ENCODE peak calls at places on chromosomes 7 and 10, in six cellular contexts. One of them, this sample, is unnamed.
A peak's percentile ranks its signal among the peaks of the same experiment; 100 is the strongest.

GRCh38 chr7:134593530-134594392 is 44.9 kb downstream of the AKR1B15 start:
- DNase-seq in BJ: peak; percentile 88
- DNase-seq in lower lobe of right lung: peak; percentile 48
- DNase-seq in Panc1: no peak
- DNase-seq in left ventricle myocardium inferior: peak; percentile 76
- DNase-seq in left lung: no peak
- DNase-seq in this sample: no peak

GRCh38 chr10:125158528-125159485 is 1.6 kb downstream of the CTBP2 start:
- DNase-seq in left lung: peak; percentile 91
- DNase-seq in left ventricle myocardium inferior: peak; percentile 71
- DNase-seq in lower lobe of right lung: peak; percentile 76
- DNase-seq in BJ: no peak
- DNase-seq in Panc1: no peak
- DNase-seq in this sample: no peak

GRCh38 chr7:36287371-36288241 is 102.1 kb upstream of the ANLN start:
- DNase-seq in Panc1: peak; percentile 78
- DNase-seq in left lung: no peak
- DNase-seq in BJ: no peak
- DNase-seq in lower lobe of right lung: no peak
- DNase-seq in left ventricle myocardium inferior: no peak
- DNase-seq in this sample: peak; percentile 27

GRCh38 chr10:21260793-21261149 is 264.7 kb downstream of the SKIDA1 start:
- DNase-seq in BJ: no peak
- DNase-seq in Panc1: no peak
- DNase-seq in lower lobe of right lung: no peak
- DNase-seq in left lung: no peak
- DNase-seq in left ventricle myocardium inferior: no peak
- DNase-seq in this sample: no peak

GRCh38 chr10:35638116-35638515 is 4.0 kb downstream of the FZD8 start:
- DNase-seq in BJ: no peak
- DNase-seq in Panc1: no peak
- DNase-seq in left lung: no peak
- DNase-seq in left ventricle myocardium inferior: no peak
- DNase-seq in lower lobe of right lung: no peak
- DNase-seq in this sample: no peak

GRCh38 chr10:30786131-30786530 is 156.6 kb upstream of the LYZL2 start:
- DNase-seq in lower lobe of right lung: no peak
- DNase-seq in left ventricle myocardium inferior: no peak
- DNase-seq in left lung: no peak
- DNase-seq in BJ: no peak
- DNase-seq in Panc1: no peak
- DNase-seq in this sample: no peak

GRCh38 chr10:18424200-18424599 is 227.2 kb downstream of the NSUN6 start:
- DNase-seq in BJ: no peak
- DNase-seq in Panc1: no peak
- DNase-seq in left ventricle myocardium inferior: no peak
- DNase-seq in left lung: no peak
- DNase-seq in lower lobe of right lung: no peak
- DNase-seq in this sample: no peak

GRCh38 chr7:116628971-116629586 is 42.9 kb upstream of the MET start:
- DNase-seq in Panc1: peak; percentile 43
- DNase-seq in BJ: no peak
- DNase-seq in left lung: no peak
- DNase-seq in left ventricle myocardium inferior: no peak
- DNase-seq in lower lobe of right lung: no peak
- DNase-seq in this sample: no peak

GRCh38 chr7:148264933-148265557 is 325.5 kb upstream of the C7orf33 start:
- DNase-seq in BJ: no peak
- DNase-seq in lower lobe of right lung: no peak
- DNase-seq in Panc1: peak; percentile 25
- DNase-seq in left lung: no peak
- DNase-seq in left ventricle myocardium inferior: no peak
- DNase-seq in this sample: no peak

GRCh38 chr7:21912305-21912704 is 33.4 kb downstream of the CDCA7L start:
- DNase-seq in lower lobe of right lung: no peak
- DNase-seq in Panc1: no peak
- DNase-seq in left ventricle myocardium inferior: peak; percentile 58
- DNase-seq in BJ: peak; percentile 71
- DNase-seq in left lung: no peak
- DNase-seq in this sample: no peak

GRCh38 chr10:119620241-119620753 is 23.5 kb upstream of the TIAL1 start:
- DNase-seq in BJ: no peak
- DNase-seq in left lung: no peak
- DNase-seq in Panc1: no peak
- DNase-seq in left ventricle myocardium inferior: no peak
- DNase-seq in lower lobe of right lung: no peak
- DNase-seq in this sample: no peak

GRCh38 chr10:11760151-11760550 is 18.0 kb downstream of the ECHDC3 start:
- DNase-seq in Panc1: no peak
- DNase-seq in BJ: no peak
- DNase-seq in left ventricle myocardium inferior: no peak
- DNase-seq in left lung: no peak
- DNase-seq in lower lobe of right lung: no peak
- DNase-seq in this sample: no peak

GRCh38 chr7:69757990-69758430 is 159.7 kb downstream of the AUTS2 start:
- DNase-seq in Panc1: no peak
- DNase-seq in left lung: no peak
- DNase-seq in lower lobe of right lung: no peak
- DNase-seq in left ventricle myocardium inferior: no peak
- DNase-seq in BJ: no peak
- DNase-seq in this sample: no peak

GRCh38 chr7:20796565-20796964 is 9.9 kb upstream of the SP8 start:
- DNase-seq in Panc1: no peak
- DNase-seq in BJ: no peak
- DNase-seq in lower lobe of right lung: no peak
- DNase-seq in left ventricle myocardium inferior: no peak
- DNase-seq in left lung: no peak
- DNase-seq in this sample: no peak

GRCh38 chr7:55113760-55114541 is 95.1 kb downstream of the EGFR start:
- DNase-seq in BJ: no peak
- DNase-seq in left lung: no peak
- DNase-seq in lower lobe of right lung: no peak
- DNase-seq in left ventricle myocardium inferior: no peak
- DNase-seq in Panc1: no peak
- DNase-seq in this sample: no peak

GRCh38 chr7:96976106-96976505 is 29.2 kb upstream of the DLX6 start:
- DNase-seq in lower lobe of right lung: no peak
- DNase-seq in BJ: no peak
- DNase-seq in left ventricle myocardium inferior: no peak
- DNase-seq in left lung: no peak
- DNase-seq in Panc1: no peak
- DNase-seq in this sample: no peak

GRCh38 chr10:132779850-132780249 is 6.1 kb downstream of the NKX6-2 start:
- DNase-seq in Panc1: no peak
- DNase-seq in left ventricle myocardium inferior: no peak
- DNase-seq in left lung: no peak
- DNase-seq in BJ: no peak
- DNase-seq in lower lobe of right lung: no peak
- DNase-seq in this sample: no peak

GRCh38 chr7:24255139-24255538 is 28.9 kb upstream of the NPY start:
- DNase-seq in BJ: no peak
- DNase-seq in Panc1: no peak
- DNase-seq in left lung: no peak
- DNase-seq in lower lobe of right lung: no peak
- DNase-seq in left ventricle myocardium inferior: no peak
- DNase-seq in this sample: no peak

GRCh38 chr7:142308918-142309317 is 51.1 kb upstream of the PRSS58 start:
- DNase-seq in BJ: no peak
- DNase-seq in Panc1: no peak
- DNase-seq in left ventricle myocardium inferior: no peak
- DNase-seq in lower lobe of right lung: no peak
- DNase-seq in left lung: no peak
- DNase-seq in this sample: no peak

DNA sequence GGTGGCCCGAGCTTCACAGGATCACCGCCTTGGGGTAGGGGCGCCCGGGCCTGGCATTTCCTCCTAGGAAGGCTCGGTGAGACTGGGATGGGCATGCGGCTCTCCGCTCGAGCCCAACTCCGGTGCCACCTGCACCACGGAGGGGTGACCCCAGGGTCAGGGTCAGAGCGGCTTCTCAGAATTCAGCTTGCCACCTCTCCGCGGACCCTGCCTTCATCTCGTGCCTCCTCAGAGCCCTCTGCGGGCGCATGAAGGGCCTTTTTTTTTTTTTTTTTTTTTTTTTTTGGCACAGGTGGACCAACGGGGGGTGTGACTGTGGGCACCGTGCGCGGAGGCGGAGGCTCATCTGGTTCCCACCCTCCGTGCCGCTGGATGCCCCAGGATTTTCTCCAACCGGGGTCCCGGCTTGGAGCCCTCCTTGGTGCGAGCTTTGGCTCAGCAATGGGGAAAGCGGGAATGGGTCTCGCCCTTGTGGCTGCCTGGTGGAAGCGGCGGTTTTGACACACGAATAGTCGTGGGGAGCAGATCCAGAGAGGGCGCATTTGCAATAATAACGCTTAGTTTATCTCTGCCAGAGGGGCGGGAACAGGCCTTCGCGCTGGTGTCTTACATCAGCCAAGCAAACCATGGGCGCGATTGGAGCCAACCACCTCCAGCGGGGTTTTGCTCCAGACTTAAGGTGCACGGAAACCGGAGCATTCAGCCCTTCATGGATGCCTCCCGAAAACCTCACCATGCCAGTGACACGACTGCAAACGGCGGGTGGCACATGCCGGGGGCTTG is 5.0 kb upstream of the TNRC18 start:
- DNase-seq in BJ: no peak
- DNase-seq in left ventricle myocardium inferior: peak; percentile 74
- DNase-seq in left lung: peak; percentile 81
- DNase-seq in lower lobe of right lung: peak; percentile 72
- DNase-seq in Panc1: no peak
- DNase-seq in this sample: peak; percentile 77
- TF ChIP-seq CTCF in BJ: peak; percentile 33
- TF ChIP-seq CTCF in left ventricle myocardium inferior: no peak
- TF ChIP-seq CTCF in left lung: no peak
- TF ChIP-seq CTCF in lower lobe of right lung: peak; percentile 19
- TF ChIP-seq CTCF in Panc1: no peak
- TF ChIP-seq CTCF in this sample: no peak

GRCh38 chr10:99403674-99404073 is 26.8 kb downstream of the GOT1 start:
- DNase-seq in left lung: no peak
- DNase-seq in Panc1: no peak
- DNase-seq in left ventricle myocardium inferior: no peak
- DNase-seq in lower lobe of right lung: no peak
- DNase-seq in BJ: no peak
- DNase-seq in this sample: no peak

GRCh38 chr10:99394761-99395386 is 35.5 kb downstream of the GOT1 start:
- DNase-seq in BJ: no peak
- DNase-seq in left ventricle myocardium inferior: no peak
- DNase-seq in left lung: no peak
- DNase-seq in lower lobe of right lung: no peak
- DNase-seq in Panc1: no peak
- DNase-seq in this sample: no peak

GRCh38 chr10:99395750-99396445 is 34.5 kb downstream of the GOT1 start:
- DNase-seq in BJ: peak; percentile 61
- DNase-seq in lower lobe of right lung: no peak
- DNase-seq in left lung: no peak
- DNase-seq in Panc1: no peak
- DNase-seq in left ventricle myocardium inferior: no peak
- DNase-seq in this sample: peak; percentile 82

GRCh38 chr10:99396471-99396870 is 34.0 kb downstream of the GOT1 start:
- DNase-seq in left ventricle myocardium inferior: no peak
- DNase-seq in Panc1: no peak
- DNase-seq in BJ: no peak
- DNase-seq in left lung: no peak
- DNase-seq in lower lobe of right lung: no peak
- DNase-seq in this sample: no peak

DNA sequence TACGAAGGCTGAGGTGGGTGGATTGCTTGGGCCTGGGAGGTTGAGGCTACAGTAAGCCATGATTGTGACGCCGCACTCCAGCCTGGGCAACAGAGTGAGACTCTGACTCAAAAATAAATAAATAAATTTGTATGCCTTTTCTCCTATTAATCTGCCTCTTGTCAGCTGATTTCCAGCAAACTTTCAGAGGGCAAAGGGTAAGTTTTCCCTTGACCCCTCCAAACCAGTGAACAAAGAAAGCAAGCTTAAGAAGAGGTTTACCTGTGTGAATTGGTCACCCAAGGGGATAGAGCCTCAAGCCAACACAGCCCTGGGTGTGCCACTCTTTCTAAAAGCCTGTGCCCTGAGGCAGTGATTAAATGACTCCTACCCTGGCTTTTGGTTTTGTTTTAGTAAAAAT is 30.8 kb downstream of the GOT1 start:
- DNase-seq in Panc1: no peak
- DNase-seq in lower lobe of right lung: no peak
- DNase-seq in left ventricle myocardium inferior: no peak
- DNase-seq in left lung: no peak
- DNase-seq in BJ: no peak
- DNase-seq in this sample: no peak
- H3K36me3 ChIP-seq in Panc1: peaks cover 15% of the 10 kb centered on the region
- H3K36me3 ChIP-seq in lower lobe of right lung: peaks cover 80% of the 10 kb centered on the region
- H3K36me3 ChIP-seq in left ventricle myocardium inferior: peaks cover 93% of the 10 kb centered on the region
- H3K36me3 ChIP-seq in left lung: no peaks in the 10 kb centered on the region
- H3K36me3 ChIP-seq in BJ: peaks cover 6% of the 10 kb centered on the region
- H3K36me3 ChIP-seq in this sample: peaks cover 78% of the 10 kb centered on the region

GRCh38 chr7:11969627-11970026 is 137.6 kb upstream of the THSD7A start:
- DNase-seq in left lung: no peak
- DNase-seq in left ventricle myocardium inferior: no peak
- DNase-seq in Panc1: no peak
- DNase-seq in BJ: no peak
- DNase-seq in lower lobe of right lung: no peak
- DNase-seq in this sample: no peak
- TF ChIP-seq CTCF in left lung: no peak
- TF ChIP-seq CTCF in left ventricle myocardium inferior: no peak
- TF ChIP-seq CTCF in Panc1: peak; percentile 56
- TF ChIP-seq CTCF in BJ: no peak
- TF ChIP-seq CTCF in lower lobe of right lung: no peak
- TF ChIP-seq CTCF in this sample: no peak

GRCh38 chr10:89744021-89744420 is 42.6 kb downstream of the KIF20B start:
- DNase-seq in lower lobe of right lung: no peak
- DNase-seq in BJ: no peak
- DNase-seq in left lung: no peak
- DNase-seq in left ventricle myocardium inferior: no peak
- DNase-seq in Panc1: no peak
- DNase-seq in this sample: no peak

GRCh38 chr10:89745903-89746302 is 44.5 kb downstream of the KIF20B start:
- DNase-seq in left lung: no peak
- DNase-seq in lower lobe of right lung: no peak
- DNase-seq in BJ: no peak
- DNase-seq in Panc1: no peak
- DNase-seq in left ventricle myocardium inferior: no peak
- DNase-seq in this sample: no peak

GRCh38 chr10:89738551-89739209 is 37.3 kb downstream of the KIF20B start:
- DNase-seq in left ventricle myocardium inferior: no peak
- DNase-seq in Panc1: no peak
- DNase-seq in BJ: no peak
- DNase-seq in lower lobe of right lung: no peak
- DNase-seq in left lung: no peak
- DNase-seq in this sample: no peak

DNA sequence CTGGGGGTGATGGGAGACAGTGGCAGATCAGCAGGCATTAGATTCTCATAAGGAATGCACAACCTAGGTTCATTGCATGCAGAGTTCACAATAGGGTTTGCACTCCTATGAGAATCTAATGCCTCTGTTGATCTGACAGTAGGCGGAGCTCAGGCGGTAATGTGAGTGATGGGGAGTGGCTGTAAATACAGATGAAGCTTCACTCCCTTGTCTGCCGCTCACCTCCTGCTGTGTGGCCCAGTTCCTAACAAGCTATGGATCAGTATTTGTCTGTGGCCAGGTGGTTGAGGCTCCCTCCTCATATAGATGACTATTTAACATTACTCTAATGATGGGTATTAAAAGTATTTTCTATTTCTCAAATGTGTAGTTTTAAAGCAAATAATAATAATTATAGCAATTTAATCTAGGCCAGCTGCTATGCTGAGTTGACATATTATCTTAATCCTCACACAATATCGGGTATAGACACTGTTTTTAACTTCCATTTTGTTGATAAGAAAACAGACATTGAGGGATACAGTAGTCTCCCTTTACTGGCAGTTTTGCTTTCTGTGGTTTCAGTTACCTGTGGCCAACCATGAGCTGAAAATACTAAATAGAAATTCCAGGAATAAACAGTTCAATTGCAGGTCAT is 39.9 kb downstream of the KIF20B start:
- DNase-seq in BJ: no peak
- DNase-seq in left ventricle myocardium inferior: no peak
- DNase-seq in Panc1: no peak
- DNase-seq in lower lobe of right lung: no peak
- DNase-seq in left lung: no peak
- DNase-seq in this sample: no peak
- H3K36me3 ChIP-seq in BJ: no peaks in the 10 kb centered on the region
- H3K36me3 ChIP-seq in left ventricle myocardium inferior: peaks cover 12% of the 10 kb centered on the region
- H3K36me3 ChIP-seq in Panc1: peaks cover 40% of the 10 kb centered on the region
- H3K36me3 ChIP-seq in lower lobe of right lung: no peaks in the 10 kb centered on the region
- H3K36me3 ChIP-seq in left lung: no peaks in the 10 kb centered on the region
- H3K36me3 ChIP-seq in this sample: peaks cover 90% of the 10 kb centered on the region

This sample was measured in RWPE2.